ENCODE peak calls at places on chromosomes 2 and 18, in six cellular contexts. D is memory B cell; G is activated CD4-positive, CD25-positive, alpha-beta regulatory T cell; T is GM04504; U is EH; V is NCI-H1694 treated with DMSO at 0.1 percent for 48 hours. Y is an unnamed sample.

GRCh38 chr2:215699018-215699417 is 263.1 kb upstream of the FN1 start:
- DNase-seq in D (no peak), G (no peak), T (no peak), U (no peak), V (no peak), Y (no peak)

GRCh38 chr2:75801234-75801982 is 90.7 kb upstream of the GCFC2 start:
- DNase-seq in D (no peak), G (no peak), T (no peak), U (no peak), V (no peak), Y (no peak)

GRCh38 chr18:61703508-61703907 is 189.3 kb downstream of the RNF152 start:
- DNase-seq in D (no peak), G (no peak), T (peak), U (peak), V (no peak), Y (no peak)

GRCh38 chr2:69118609-69119008 is 105.6 kb downstream of the ANTXR1 start:
- DNase-seq in D (no peak), G (no peak), T (peak), U (peak), V (no peak), Y (no peak)

GRCh38 chr18:13813271-13813849 is 10.6 kb upstream of the MC5R start:
- DNase-seq in D (peak), G (peak), T (peak), U (peak), V (peak), Y (peak)

GRCh38 chr18:32383040-32383819 is 87.5 kb downstream of the GAREM1 start:
- DNase-seq in D (no peak), G (no peak), T (no peak), U (peak), V (no peak), Y (no peak)

GRCh38 chr18:59015531-59016152 is 124.0 kb upstream of the SEC11C start:
- DNase-seq in D (no peak), G (no peak), T (no peak), U (no peak), V (no peak), Y (peak)

GRCh38 chr2:238786379-238786778 is 61.5 kb upstream of the TWIST2 start:
- DNase-seq in D (no peak), G (no peak), T (peak), U (peak), V (no peak), Y (no peak)

GRCh38 chr2:375270-375946 is 87.5 kb upstream of the ALKAL2 start:
- DNase-seq in D (no peak), G (no peak), T (no peak), U (no peak), V (no peak), Y (no peak)